ENCODE peak calls at places on chromosomes 1 and 21, in four cellular contexts. Q, A, B and M are unnamed samples.

GRCh38 chr1:71908313-71908712 is 374.0 kb downstream of the NEGR1 start:
- DNase-seq in Q (no peak), A (no peak), B (peak), M (no peak)

GRCh38 chr1:26999440-26999987 is 6.0 kb downstream of the TRNP1 start:
- DNase-seq in Q (peak), A (peak), B (peak), M (peak)

GRCh38 chr1:29753771-29754607 is 517.7 kb downstream of the PTPRU start:
- DNase-seq in Q (no peak), A (no peak), B (no peak), M (no peak)

GRCh38 chr1:235074335-235075120 is 54.1 kb downstream of the TOMM20 start:
- DNase-seq in Q (no peak), A (peak), B (peak), M (peak)

GRCh38 chr21:31874817-31875216 is 2.0 kb downstream of the HUNK start:
- DNase-seq in Q (no peak), A (no peak), B (no peak), M (no peak)

GRCh38 chr1:245500546-245500945 is 345.8 kb downstream of the KIF26B start:
- DNase-seq in Q (no peak), A (peak), B (peak), M (peak)

GRCh38 chr1:45512641-45513054 is 9.0 kb downstream of the PRDX1 start:
- DNase-seq in Q (peak), A (peak), B (peak), M (no peak)

GRCh38 chr1:9892563-9893528 is 17.2 kb downstream of the CTNNBIP1 start:
- DNase-seq in Q (peak), A (peak), B (peak), M (peak)

GRCh38 chr1:4371849-4372248 is 282.6 kb upstream of the AJAP1 start:
- DNase-seq in Q (no peak), A (no peak), B (no peak), M (no peak)

GRCh38 chr1:231899046-231899445 is 272.5 kb downstream of the DISC1 start:
- DNase-seq in Q (no peak), A (no peak), B (no peak), M (no peak)

GRCh38 chr1:231903586-231904081 is 277.0 kb downstream of the DISC1 start:
- DNase-seq in Q (no peak), A (no peak), B (no peak), M (no peak)

GRCh38 chr1:231896806-231897205 is 270.2 kb downstream of the DISC1 start:
- DNase-seq in Q (no peak), A (no peak), B (no peak), M (no peak)

DNA sequence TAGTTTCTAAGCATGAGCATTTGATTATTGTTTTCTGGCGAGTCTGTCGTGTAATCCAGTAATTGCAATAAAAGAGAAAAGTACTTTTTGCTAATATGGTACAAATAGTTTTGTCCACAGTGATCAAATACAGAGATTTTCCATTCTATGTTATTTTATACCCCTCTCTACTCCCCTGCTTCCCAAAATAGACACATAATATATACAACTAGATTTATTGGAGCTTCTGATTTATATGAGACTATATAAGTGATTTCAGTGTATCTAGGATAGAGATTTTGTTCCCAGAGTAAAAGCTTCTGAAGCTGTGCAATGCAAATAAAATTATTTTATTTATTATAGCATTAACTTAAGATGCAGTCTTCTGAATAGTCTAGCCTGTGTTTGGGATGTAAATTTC is 273.1 kb downstream of the DISC1 start:
- DNase-seq in Q (no peak), A (no peak), B (no peak), M (no peak)
- TF ChIP-seq CTCF in Q (no peak), A (no peak), B (no peak), M (no peak)

GRCh38 chr1:63487336-63488065 is 35.5 kb downstream of the ITGB3BP start:
- DNase-seq in Q (no peak), A (peak), B (peak), M (no peak)
- H3K4me3 ChIP-seq in Q (peak), A (no peak), B (no peak), M (no peak)

GRCh38 chr1:150066838-150067183 is 765 bp upstream of the VPS45 start:
- DNase-seq in Q (peak), A (no peak), B (no peak), M (no peak)

GRCh38 chr1:150065184-150065871 is 2.2 kb upstream of the VPS45 start:
- DNase-seq in Q (no peak), A (peak), B (peak), M (no peak)

GRCh38 chr1:150066328-150066727 is 1.2 kb upstream of the VPS45 start:
- DNase-seq in Q (no peak), A (no peak), B (no peak), M (no peak)

GRCh38 chr1:150069923-150070322 is 2.3 kb downstream of the VPS45 start:
- DNase-seq in Q (no peak), A (no peak), B (no peak), M (no peak)

DNA sequence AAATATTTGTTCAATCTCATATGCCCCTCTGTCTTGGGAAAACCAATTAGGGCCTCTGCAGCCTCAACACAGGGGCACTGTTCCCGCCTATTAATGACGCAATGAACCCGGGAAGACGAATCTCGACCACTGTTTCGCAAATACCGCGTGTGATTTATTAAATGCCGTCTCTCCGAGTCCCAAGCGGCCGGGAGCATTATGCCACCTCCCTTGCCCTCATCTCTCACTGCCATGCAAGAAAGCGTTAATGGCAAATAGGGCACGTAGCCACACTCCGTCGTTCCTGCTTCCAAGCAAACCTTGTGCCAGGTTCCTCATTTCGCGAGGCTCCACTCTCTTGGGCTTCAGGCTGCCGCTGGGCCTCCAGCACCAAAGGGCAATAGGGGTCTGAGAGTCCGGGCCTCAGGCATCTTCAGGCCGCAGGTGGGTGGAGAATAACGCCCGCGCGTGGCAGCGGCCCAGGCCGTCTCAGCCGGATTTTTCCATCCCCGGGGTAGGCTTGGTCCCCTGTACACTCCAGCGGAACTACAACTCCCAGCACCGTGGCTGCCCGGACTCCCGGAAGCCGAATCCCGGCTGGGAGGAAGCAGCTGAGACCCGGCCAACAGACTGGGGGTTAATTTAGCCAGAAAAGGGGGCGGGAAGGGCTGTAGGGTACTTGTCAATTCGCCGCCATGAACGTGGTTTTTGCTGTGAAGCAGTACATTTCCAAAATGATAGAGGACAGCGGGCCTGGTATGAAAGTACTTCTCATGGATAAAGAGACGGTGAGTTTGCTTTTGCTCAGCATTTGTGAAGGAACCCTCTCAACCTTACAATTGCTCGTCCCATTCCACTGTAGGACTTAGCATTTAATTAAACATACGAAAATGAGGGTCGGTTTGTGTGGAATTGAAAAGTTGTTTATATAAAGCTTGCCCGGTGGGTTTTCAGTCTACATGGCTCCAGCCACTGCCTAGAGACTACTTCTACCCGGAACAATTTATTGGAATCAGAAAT is at the start of gene VPS45:
- DNase-seq in Q (peak), A (peak), B (peak), M (peak)
- TF ChIP-seq CTCF in Q (no peak), A (no peak), B (no peak), M (peak)

GRCh38 chr1:15965228-15965767 is 10.6 kb downstream of the ZBTB17 start:
- DNase-seq in Q (no peak), A (peak), B (no peak), M (no peak)

GRCh38 chr1:15963363-15963967 is 12.4 kb downstream of the ZBTB17 start:
- DNase-seq in Q (no peak), A (no peak), B (no peak), M (no peak)

GRCh38 chr1:15962176-15962575 is 13.7 kb downstream of the ZBTB17 start:
- DNase-seq in Q (no peak), A (no peak), B (no peak), M (no peak)

GRCh38 chr1:15962671-15963362 is 13.1 kb downstream of the ZBTB17 start:
- DNase-seq in Q (no peak), A (no peak), B (no peak), M (no peak)

DNA sequence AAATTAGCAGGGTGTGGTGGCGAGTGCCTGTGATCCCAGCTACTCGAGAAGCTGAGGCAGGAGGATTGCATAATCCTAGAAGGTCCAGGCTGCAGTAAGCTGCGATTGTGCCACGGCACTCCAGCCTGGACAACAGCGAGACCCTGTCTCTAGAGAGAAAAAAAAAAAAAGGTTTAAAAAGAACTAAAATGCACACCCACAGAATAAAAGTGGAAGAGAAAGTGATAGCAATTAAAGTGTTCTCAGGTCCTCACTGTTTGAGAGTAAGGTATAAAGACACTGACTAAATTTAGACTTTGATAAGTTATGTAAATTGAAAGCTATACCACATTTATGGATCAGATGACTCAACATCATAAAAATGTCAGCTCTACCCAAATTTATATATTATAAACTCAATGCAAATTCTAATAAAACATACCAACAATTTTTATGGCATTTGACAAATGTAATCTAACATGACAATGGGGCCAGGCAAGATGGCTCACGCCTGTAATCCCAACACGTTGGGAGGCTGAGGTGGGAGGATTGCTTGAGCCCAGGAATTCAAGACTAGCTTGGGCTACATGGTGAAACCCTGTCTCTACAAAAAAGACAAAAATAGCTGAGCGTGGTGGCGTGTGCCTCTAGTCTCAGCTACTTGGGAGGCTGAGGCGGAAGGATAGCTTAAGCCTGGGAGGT is 11.8 kb downstream of the ZBTB17 start:
- DNase-seq in Q (no peak), A (no peak), B (no peak), M (no peak)
- H3K4me3 ChIP-seq in Q (no peak), A (no peak), B (no peak), M (no peak)